ENCODE peak calls at places on chromosomes 4 and X, in six cellular contexts. K is stomach, F is ovary, X is SK-N-SH, W is HepG2, I is K562. V is an unnamed sample.

GRCh38 chr4:147160908-147161513 is 215.3 kb upstream of the TTC29 start:
- DNase-seq in F (no peak), I (peak), W (peak), K (no peak), X (peak), V (no peak)

GRCh38 chr4:163166041-163166579 is 580 bp downstream of the NAF1 start:
- DNase-seq in F (peak), I (peak), W (peak), K (peak), X (peak), V (peak)

GRCh38 chr4:55903577-55903976 is 45.2 kb upstream of the CEP135 start:
- DNase-seq in W (no peak), K (no peak), I (no peak), X (peak), F (no peak), V (no peak)

GRCh38 chr4:3492741-3493719 is 29.9 kb downstream of the DOK7 start:
- DNase-seq in F (no peak), K (no peak), W (no peak), I (no peak), X (peak), V (no peak)

GRCh38 chrX:136679581-136679980 is 31.6 kb downstream of the CD40LG start:
- DNase-seq in K (no peak), X (no peak), W (no peak), I (no peak), F (no peak), V (no peak)

GRCh38 chrX:12984629-12985303 is 9.9 kb downstream of the TMSB4X start:
- DNase-seq in F (no peak), W (no peak), I (peak), X (no peak), K (peak), V (no peak)

GRCh38 chr4:105147226-105148151 is 813 bp downstream of the TET2 start:
- DNase-seq in W (peak), X (peak), I (peak), F (peak), K (peak), V (peak)

GRCh38 chrX:85627363-85627762 is 247.9 kb upstream of the POF1B start:
- DNase-seq in I (no peak), F (no peak), X (peak), K (no peak), W (no peak), V (no peak)

GRCh38 chrX:63744850-63745249 is 40.2 kb downstream of the ARHGEF9 start:
- DNase-seq in W (no peak), K (no peak), F (no peak), I (no peak), X (peak), V (no peak)

GRCh38 chrX:9703406-9703805 is 62.2 kb downstream of the GPR143 start:
- DNase-seq in F (no peak), I (no peak), K (no peak), X (no peak), W (no peak), V (no peak)

GRCh38 chrX:81195712-81196111 is 6.0 kb downstream of the HMGN5 start:
- DNase-seq in K (peak), X (peak), F (peak), I (peak), W (peak), V (no peak)

GRCh38 chr4:19880205-19880604 is 371.5 kb upstream of the SLIT2 start:
- DNase-seq in W (no peak), X (no peak), I (no peak), K (no peak), F (no peak), V (no peak)

GRCh38 chrX:69258893-69259292 is 93.6 kb upstream of the PJA1 start:
- DNase-seq in F (no peak), K (no peak), X (no peak), W (no peak), I (no peak), V (no peak)

GRCh38 chrX:69263421-69263820 is 98.2 kb upstream of the PJA1 start:
- DNase-seq in I (no peak), X (no peak), W (no peak), K (no peak), F (no peak), V (no peak)

GRCh38 chrX:69257504-69258127 is 92.4 kb upstream of the PJA1 start:
- DNase-seq in X (no peak), F (no peak), W (no peak), K (no peak), I (no peak), V (no peak)

GRCh38 chrX:69264134-69264533 is 98.9 kb upstream of the PJA1 start:
- DNase-seq in X (no peak), I (no peak), F (no peak), W (no peak), K (no peak), V (no peak)

GRCh38 chrX:69262036-69262905 is 97.0 kb upstream of the PJA1 start:
- DNase-seq in X (no peak), K (no peak), W (no peak), F (peak), I (no peak), V (no peak)
- TF ChIP-seq EP300 in X (no peak), K (no peak), W (no peak), F (no peak), I (no peak), V (no peak)

GRCh38 chrX:15451913-15452312 is 41.2 kb downstream of the PIR start:
- DNase-seq in K (no peak), X (no peak), I (no peak), W (no peak), F (peak), V (peak)

GRCh38 chrX:15447985-15448639 is 45.0 kb downstream of the PIR start:
- DNase-seq in I (no peak), K (no peak), X (no peak), W (no peak), F (no peak), V (no peak)
- TF ChIP-seq EP300 in I (no peak), K (no peak), X (no peak), W (no peak), F (no peak), V (no peak)

GRCh38 chr4:156992943-156993342 is 21.3 kb upstream of the PDGFC start:
- DNase-seq in K (no peak), W (no peak), X (no peak), I (no peak), F (no peak), V (no peak)

GRCh38 chr4:156991161-156991560 is 19.6 kb upstream of the PDGFC start:
- DNase-seq in I (no peak), F (no peak), K (no peak), W (no peak), X (no peak), V (no peak)
- TF ChIP-seq EP300 in I (no peak), F (no peak), K (no peak), W (no peak), X (no peak), V (no peak)

GRCh38 chr4:80058740-80059139 is 14.3 kb downstream of the ANTXR2 start:
- DNase-seq in F (no peak), I (no peak), X (no peak), W (no peak), K (no peak), V (no peak)
- TF ChIP-seq EP300 in F (no peak), I (no peak), X (no peak), W (no peak), K (no peak), V (no peak)

DNA sequence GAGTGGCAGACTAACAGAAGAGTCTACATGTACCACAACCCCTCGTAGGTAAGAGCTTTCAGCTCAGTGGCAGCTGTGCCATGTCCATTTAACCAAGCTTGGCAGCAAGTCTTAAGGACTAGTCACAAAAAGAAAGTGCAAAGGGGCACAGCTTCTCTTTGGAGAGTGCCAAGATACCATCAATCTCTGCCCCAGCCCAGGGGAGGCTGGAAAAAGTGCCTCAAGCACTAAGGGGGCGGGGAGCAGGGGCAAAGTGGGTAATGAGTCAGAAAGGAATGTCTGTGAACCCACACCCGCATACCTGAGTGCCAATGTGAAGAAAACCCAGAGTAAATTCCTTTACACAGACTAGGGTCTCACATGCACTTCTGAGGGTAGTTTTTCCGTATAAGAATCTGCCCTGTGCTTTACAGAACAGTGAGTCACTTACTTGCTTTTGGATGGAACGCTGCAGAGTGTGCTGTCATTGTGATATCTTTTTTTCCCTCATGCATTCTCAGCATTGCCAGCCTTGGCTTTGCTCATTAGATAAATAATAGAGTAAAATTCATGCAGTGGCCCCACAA is 219.8 kb downstream of the ZNF674 start:
- DNase-seq in X (no peak), I (no peak), K (no peak), F (no peak), W (peak), V (no peak)
- TF ChIP-seq EP300 in X (no peak), I (no peak), K (no peak), F (no peak), W (no peak), V (no peak)

DNA sequence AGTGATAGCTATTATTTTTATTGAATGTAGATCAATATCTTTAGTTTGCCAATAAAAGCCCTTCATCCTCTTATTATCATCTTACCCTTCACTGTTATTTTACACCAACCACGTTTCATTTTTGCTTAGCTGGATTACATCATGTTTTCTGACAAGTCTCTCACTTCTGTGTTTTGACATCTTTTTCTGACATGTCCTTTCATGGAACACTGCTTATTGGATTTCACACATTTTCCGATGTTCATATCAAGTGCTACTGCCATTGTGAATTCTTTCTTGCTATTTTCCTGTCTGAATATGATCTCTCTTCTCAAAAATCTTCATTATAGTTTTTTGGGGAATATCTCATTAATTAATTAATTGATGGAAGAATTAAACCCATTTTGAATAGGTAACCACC is 48.5 kb upstream of the AGA start:
- DNase-seq in W (no peak), I (no peak), X (no peak), K (no peak), F (no peak), V (no peak)
- TF ChIP-seq EP300 in W (no peak), I (no peak), X (no peak), K (no peak), F (no peak), V (no peak)